ENCODE peak calls at places on chromosome 11, in ten cellular contexts. B, I, R, O, P, Y, L, F, J and N are unnamed samples.

GRCh38 chr11:85525711-85526110 is 101.4 kb downstream of the DLG2 start:
- DNase-seq in L (no peak), P (no peak), Y (no peak), I (no peak), B (no peak), O (no peak), J (no peak), F (no peak), R (no peak), N (no peak)

GRCh38 chr11:68200639-68201038 is 12.5 kb downstream of the KMT5B start:
- DNase-seq in J (no peak), L (no peak), I (no peak), O (no peak), F (no peak), R (no peak), P (no peak), B (no peak), Y (no peak), N (no peak)

GRCh38 chr11:46359936-46360335 is 12.7 kb downstream of the DGKZ start:
- DNase-seq in Y (no peak), B (no peak), I (no peak), L (no peak), J (no peak), P (no peak), O (no peak), F (no peak), R (no peak), N (no peak)

GRCh38 chr11:93131709-93132108 is 66.1 kb downstream of the SLC36A4 start:
- DNase-seq in B (no peak), P (no peak), Y (no peak), R (no peak), J (peak; percentile 8), I (no peak), O (no peak), L (no peak), F (no peak), N (no peak)

GRCh38 chr11:128735935-128736610 is 42.2 kb downstream of the FLI1 start:
- DNase-seq in I (no peak), L (no peak), B (no peak), Y (no peak), R (no peak), F (no peak), J (no peak), P (no peak), O (no peak), N (no peak)

GRCh38 chr11:23423656-23424055 is 563.4 kb upstream of the CCDC179 start:
- DNase-seq in Y (no peak), B (no peak), I (no peak), R (no peak), J (no peak), F (no peak), L (no peak), O (no peak), P (no peak), N (no peak)

GRCh38 chr11:5291207-5291838 is 10.4 kb downstream of the OR51B4 start:
- DNase-seq in R (peak; percentile 33), J (peak; percentile 46), I (no peak), O (no peak), Y (no peak), F (no peak), L (no peak), P (no peak), B (no peak), N (no peak)

GRCh38 chr11:123517559-123518364 is 87.7 kb downstream of the GRAMD1B start:
- DNase-seq in F (no peak), Y (no peak), I (no peak), B (no peak), L (no peak), P (no peak), O (no peak), J (no peak), R (no peak), N (no peak)

DNA sequence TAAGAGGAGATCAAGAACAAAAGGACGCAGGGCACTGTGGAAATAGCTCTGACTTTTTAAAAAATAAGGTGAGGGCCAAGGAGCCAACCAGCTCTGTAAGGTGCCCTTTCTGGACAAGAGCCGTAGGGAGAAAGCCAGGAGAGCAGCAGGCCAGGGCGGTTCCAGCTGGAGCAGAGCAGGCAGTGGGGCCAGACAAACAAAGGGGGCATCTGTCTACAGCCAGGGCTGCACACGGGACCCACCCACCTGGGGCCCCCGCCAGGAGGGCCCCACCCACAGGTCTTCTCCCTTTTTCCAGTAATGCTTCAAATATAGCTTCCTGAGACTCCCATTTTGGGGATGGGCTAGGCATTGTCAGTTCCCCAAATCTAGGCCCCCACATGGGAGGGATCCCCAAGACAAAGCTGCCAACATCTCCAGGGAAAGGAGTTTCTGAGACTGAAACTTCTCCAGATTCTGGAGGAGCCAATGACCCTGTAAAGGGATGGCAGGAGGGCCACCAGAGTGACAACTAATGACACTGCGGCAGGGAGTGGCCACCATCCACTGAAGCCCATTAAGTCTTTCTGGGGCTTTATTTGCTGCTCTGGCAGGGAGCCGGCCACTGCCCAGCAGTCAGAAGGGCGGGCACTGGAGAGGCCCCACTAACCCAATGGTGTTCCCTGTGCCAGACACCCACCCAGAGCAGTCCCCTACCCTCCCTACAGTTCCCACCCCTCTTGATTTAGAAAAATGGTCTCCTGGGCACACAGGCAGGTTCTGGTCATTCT is 1.9 kb downstream of the ZFTA start:
- DNase-seq in I (no peak), J (no peak), B (no peak), R (no peak), Y (no peak), O (peak; percentile 30), P (no peak), F (peak; percentile 50), L (no peak), N (no peak)
- H3K4me1 ChIP-seq in I (no peaks in the 10 kb centered on the region), J (peaks cover 9% of the 10 kb centered on the region), B (peaks cover 17% of the 10 kb centered on the region), R (peaks cover 3% of the 10 kb centered on the region), Y (peaks cover 22% of the 10 kb centered on the region), O (peaks cover 18% of the 10 kb centered on the region), P (peaks cover 61% of the 10 kb centered on the region), F (peaks cover 5% of the 10 kb centered on the region), L (no peaks in the 10 kb centered on the region), N (peaks cover 40% of the 10 kb centered on the region)

DNA sequence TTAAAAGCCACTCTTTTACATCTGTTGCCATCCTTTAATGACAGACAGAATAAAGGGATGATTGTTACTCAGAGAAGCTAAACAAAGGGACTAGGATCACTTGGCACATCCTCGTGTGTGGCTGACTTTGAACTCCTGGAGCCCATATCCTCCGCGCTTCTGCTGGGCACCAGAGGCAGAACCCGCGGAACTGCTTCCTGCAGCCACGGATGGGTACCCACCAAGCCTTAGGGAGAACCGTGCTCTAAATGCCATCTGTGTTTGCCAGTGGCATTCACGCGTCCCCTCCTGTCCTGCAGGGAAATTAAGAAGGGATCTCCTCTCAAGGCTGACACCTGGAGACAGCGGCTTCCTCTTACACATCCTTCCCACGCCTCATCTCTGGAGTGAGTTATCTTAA is 294.4 kb downstream of the NTM start:
- DNase-seq in I (no peak), R (no peak), F (no peak), P (peak; percentile 28), O (no peak), B (no peak), L (no peak), J (no peak), Y (no peak), N (no peak)
- H3K4me1 ChIP-seq in I (no peaks in the 10 kb centered on the region), R (peaks cover 21% of the 10 kb centered on the region), F (no peaks in the 10 kb centered on the region), P (no peaks in the 10 kb centered on the region), O (no peaks in the 10 kb centered on the region), B (no peaks in the 10 kb centered on the region), L (no peaks in the 10 kb centered on the region), J (no peaks in the 10 kb centered on the region), Y (no peaks in the 10 kb centered on the region), N (peaks cover 18% of the 10 kb centered on the region)

DNA sequence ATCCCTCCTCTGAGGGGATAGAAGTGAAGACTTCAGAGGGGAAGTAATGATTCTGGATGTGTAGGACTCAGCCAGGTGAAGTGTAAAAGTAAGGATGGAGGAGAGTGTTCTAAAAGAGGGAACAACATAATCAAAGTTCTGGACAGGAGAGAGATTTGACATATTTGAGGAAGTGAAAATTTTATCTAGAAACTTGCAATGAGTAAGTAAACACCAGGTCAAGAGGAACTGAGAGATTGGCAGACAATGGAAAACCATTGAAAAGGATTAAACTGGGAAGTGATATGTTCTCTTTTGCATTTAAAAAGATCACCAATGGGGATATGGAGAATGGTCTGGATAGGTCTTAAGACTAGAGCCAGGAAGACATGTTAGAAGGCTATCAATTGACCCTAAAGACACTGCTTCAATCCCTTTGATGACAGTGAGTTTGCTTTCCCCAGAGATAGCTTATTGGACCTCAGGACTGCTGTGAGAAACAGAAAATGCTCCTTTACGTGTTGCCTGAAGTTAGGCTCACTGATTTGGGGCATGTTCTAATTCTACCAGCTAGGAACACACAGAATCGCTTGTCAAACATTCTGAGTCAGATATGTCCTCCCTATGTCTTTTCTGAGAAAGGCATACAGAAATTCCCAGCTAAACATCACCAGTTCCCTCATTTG is 145.1 kb downstream of the MAML2 start:
- DNase-seq in I (no peak), F (no peak), B (no peak), L (no peak), R (no peak), Y (no peak), O (no peak), P (no peak), J (no peak), N (no peak)
- H3K4me1 ChIP-seq in I (peaks cover 11% of the 10 kb centered on the region), F (no peaks in the 10 kb centered on the region), B (peaks cover 21% of the 10 kb centered on the region), L (peaks cover 8% of the 10 kb centered on the region), R (peaks cover 20% of the 10 kb centered on the region), Y (peaks cover 47% of the 10 kb centered on the region), O (no peaks in the 10 kb centered on the region), P (peaks cover 40% of the 10 kb centered on the region), J (peaks cover 18% of the 10 kb centered on the region), N (peaks cover 20% of the 10 kb centered on the region)

DNA sequence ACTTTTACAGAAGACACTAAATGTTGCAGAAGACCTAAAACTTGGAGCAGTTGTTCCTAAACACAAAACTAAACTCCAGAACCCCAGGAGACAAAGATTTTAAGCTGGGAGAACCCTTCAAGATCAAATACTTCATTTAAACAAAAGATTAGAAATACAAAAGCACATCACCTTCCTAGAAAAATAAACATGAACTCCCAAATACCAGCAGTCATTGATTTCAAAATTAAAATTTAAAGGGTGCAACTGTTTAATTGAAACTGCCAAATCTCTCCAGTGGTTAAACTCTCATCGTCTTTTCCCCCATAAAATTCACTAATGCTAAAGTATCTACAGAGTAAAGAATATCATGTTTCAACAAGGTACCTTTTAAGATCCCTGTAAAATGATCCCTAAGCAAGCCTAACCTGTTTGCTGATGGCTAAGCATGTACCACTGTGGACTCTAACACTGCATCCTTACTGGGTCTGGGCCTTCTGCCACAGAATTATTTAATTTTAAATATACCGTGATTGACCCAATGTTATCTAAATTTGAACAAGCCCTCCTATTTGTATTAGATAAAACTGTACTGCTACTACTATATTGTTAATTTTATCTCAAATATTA is 53.7 kb upstream of the CCDC34 start:
- DNase-seq in B (no peak), P (no peak), O (no peak), F (no peak), R (no peak), I (no peak), Y (no peak), J (peak; percentile 75), L (no peak), N (no peak)
- H3K4me1 ChIP-seq in B (no peaks in the 10 kb centered on the region), P (peaks cover 66% of the 10 kb centered on the region), O (no peaks in the 10 kb centered on the region), F (peaks cover 42% of the 10 kb centered on the region), R (peaks cover 5% of the 10 kb centered on the region), I (no peaks in the 10 kb centered on the region), Y (no peaks in the 10 kb centered on the region), J (peaks cover 35% of the 10 kb centered on the region), L (peaks cover 60% of the 10 kb centered on the region), N (no peaks in the 10 kb centered on the region)

GRCh38 chr11:1750840-1751520 is 585 bp upstream of the IFITM10 start:
- DNase-seq in L (peak; percentile 36), B (no peak), P (no peak), I (peak; percentile 58), J (no peak), O (no peak), R (no peak), Y (peak; percentile 68), F (peak; percentile 64), N (no peak)
- H3K4me1 ChIP-seq in L (no peaks in the 10 kb centered on the region), B (peaks cover 26% of the 10 kb centered on the region), P (peaks cover 64% of the 10 kb centered on the region), I (no peaks in the 10 kb centered on the region), J (no peaks in the 10 kb centered on the region), O (peaks cover 10% of the 10 kb centered on the region), R (no peaks in the 10 kb centered on the region), Y (peaks cover 7% of the 10 kb centered on the region), F (peaks cover 68% of the 10 kb centered on the region), N (no peaks in the 10 kb centered on the region)

GRCh38 chr11:2379471-2380174 is 2.5 kb downstream of the CD81 start:
- DNase-seq in L (no peak), P (no peak), J (no peak), R (no peak), F (peak; percentile 55), I (peak; percentile 53), Y (no peak), B (no peak), O (no peak), N (no peak)
- H3K4me1 ChIP-seq in L (peaks cover 30% of the 10 kb centered on the region), P (peaks cover 71% of the 10 kb centered on the region), J (no peaks in the 10 kb centered on the region), R (no peaks in the 10 kb centered on the region), F (peaks cover 52% of the 10 kb centered on the region), I (no peaks in the 10 kb centered on the region), Y (peaks cover 53% of the 10 kb centered on the region), B (peaks cover 48% of the 10 kb centered on the region), O (peaks cover 46% of the 10 kb centered on the region), N (peaks cover 59% of the 10 kb centered on the region)